ENCODE peak calls at places on chromosome 1, in four cellular contexts. H is ovary; B is fibroblast of villous mesenchyme; Q is CD8-positive, alpha-beta memory T cell. A is an unnamed sample.
A peak's percentile ranks its signal among the peaks of the same experiment; 100 is the strongest.

GRCh38 chr1:162035241-162035640 is 11.6 kb upstream of the OLFML2B start:
- DNase-seq in H (no peak), B (peak; percentile 19), Q (no peak), A (no peak)

GRCh38 chr1:28354121-28354520 is 15.4 kb upstream of the PHACTR4 start:
- DNase-seq in H (no peak), B (peak; percentile 53), Q (no peak), A (no peak)

GRCh38 chr1:40657046-40657445 is 8.4 kb downstream of the RIMS3 start:
- DNase-seq in H (no peak), B (no peak), Q (no peak), A (no peak)

GRCh38 chr1:12511516-12512468 is 106.2 kb downstream of the DHRS3 start:
- DNase-seq in H (no peak), B (peak; percentile 77), Q (no peak), A (no peak)

GRCh38 chr1:8822383-8823294 is 5.2 kb upstream of the RERE start:
- DNase-seq in H (no peak), B (peak; percentile 98), Q (no peak), A (peak; percentile 59)

GRCh38 chr1:79105499-79105898 is 99.0 kb upstream of the ADGRL4 start:
- DNase-seq in H (no peak), B (peak; percentile 2), Q (no peak), A (no peak)

GRCh38 chr1:24912359-24913273 is 17.5 kb downstream of the RUNX3 start:
- DNase-seq in H (no peak), B (no peak), Q (no peak), A (no peak)

GRCh38 chr1:210233216-210233494 is 559 bp downstream of the SERTAD4 start:
- DNase-seq in H (no peak), B (no peak), Q (no peak), A (no peak)

GRCh38 chr1:40898434-40898900 is 36.3 kb upstream of the CITED4 start:
- DNase-seq in H (peak; percentile 23), B (peak; percentile 24), Q (no peak), A (no peak)

GRCh38 chr1:232943679-232944252 is 6.6 kb upstream of the NTPCR start:
- DNase-seq in H (no peak), B (no peak), Q (no peak), A (no peak)

GRCh38 chr1:7536891-7537591 is 234.1 kb upstream of the VAMP3 start:
- DNase-seq in H (no peak), B (no peak), Q (no peak), A (no peak)

GRCh38 chr1:50427086-50427817 is 4.0 kb upstream of the DMRTA2 start:
- DNase-seq in H (no peak), B (no peak), Q (no peak), A (no peak)

GRCh38 chr1:154978360-154978759 is 3.9 kb downstream of the CKS1B start:
- DNase-seq in H (no peak), B (no peak), Q (no peak), A (no peak)

GRCh38 chr1:207033302-207033701 is 746 bp upstream of the C1orf116 start:
- DNase-seq in H (no peak), B (no peak), Q (no peak), A (no peak)

GRCh38 chr1:207034208-207034607 is 1.7 kb upstream of the C1orf116 start:
- DNase-seq in H (no peak), B (no peak), Q (no peak), A (no peak)

GRCh38 chr1:207031016-207031415 is 1.5 kb downstream of the C1orf116 start:
- DNase-seq in H (no peak), B (no peak), Q (no peak), A (no peak)

GRCh38 chr1:207031632-207032258 is 811 bp downstream of the C1orf116 start:
- DNase-seq in H (no peak), B (no peak), Q (no peak), A (no peak)

GRCh38 chr1:207032528-207033017 is at the start of gene C1orf116:
- DNase-seq in H (no peak), B (no peak), Q (no peak), A (no peak)
- H3K4me3 ChIP-seq in H (no peak within 1 kb of the TSS), B (no peak within 1 kb of the TSS), Q (no peak within 1 kb of the TSS), A (no peak within 1 kb of the TSS)

GRCh38 chr1:44354268-44354839 is 703 bp downstream of the ERI3 start:
- DNase-seq in H (no peak), B (peak; percentile 24), Q (no peak), A (no peak)

GRCh38 chr1:44359234-44359937 is 4.3 kb upstream of the ERI3 start:
- DNase-seq in H (no peak), B (no peak), Q (no peak), A (no peak)

GRCh38 chr1:44357710-44358109 is 2.7 kb upstream of the ERI3 start:
- DNase-seq in H (no peak), B (no peak), Q (no peak), A (no peak)

GRCh38 chr1:44354840-44355581 is at the start of gene ERI3:
- DNase-seq in H (peak; percentile 97), B (peak; percentile 98), Q (peak; percentile 94), A (peak; percentile 91)

DNA sequence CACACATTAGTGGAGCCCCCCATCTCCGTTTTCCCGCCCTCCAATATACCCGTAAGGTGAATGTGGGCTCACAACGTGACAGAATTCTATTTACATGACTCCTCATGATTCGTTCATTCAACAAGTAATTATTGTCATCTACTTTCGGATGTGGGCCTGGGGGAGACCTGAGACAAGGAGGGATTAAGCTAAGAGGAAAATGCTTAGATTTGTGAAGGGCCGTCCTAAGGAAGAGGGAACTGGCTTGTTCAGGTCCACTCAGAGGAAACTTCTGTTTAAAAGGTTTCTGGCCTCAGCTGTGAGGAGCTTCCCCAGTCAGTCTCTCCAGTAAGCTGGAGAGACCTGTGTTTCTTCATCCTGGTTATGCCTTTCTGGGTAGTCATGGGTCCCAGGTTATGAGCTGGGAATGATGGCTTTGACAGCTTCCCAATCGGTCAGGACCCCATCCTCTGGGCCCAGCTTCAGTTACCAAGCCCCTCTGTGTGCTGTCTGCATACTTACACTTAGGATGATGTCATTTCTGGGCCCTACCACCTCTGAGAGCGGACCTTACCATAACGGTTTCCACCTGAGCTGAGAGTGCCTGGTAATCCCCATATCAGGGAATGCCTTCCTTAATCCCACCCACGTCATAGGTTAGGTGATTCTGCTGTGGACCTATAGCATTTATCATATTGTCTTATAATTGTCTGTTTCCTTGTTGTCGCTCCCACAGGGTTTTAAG is 687 bp upstream of the ERI3 start:
- DNase-seq in H (no peak), B (no peak), Q (no peak), A (no peak)
- H3K4me3 ChIP-seq in H (peak overlapping the region; percentile 4), B (peak overlapping the region; percentile 80), Q (peak overlapping the region; percentile 24), A (peak overlapping the region; percentile 42)

DNA sequence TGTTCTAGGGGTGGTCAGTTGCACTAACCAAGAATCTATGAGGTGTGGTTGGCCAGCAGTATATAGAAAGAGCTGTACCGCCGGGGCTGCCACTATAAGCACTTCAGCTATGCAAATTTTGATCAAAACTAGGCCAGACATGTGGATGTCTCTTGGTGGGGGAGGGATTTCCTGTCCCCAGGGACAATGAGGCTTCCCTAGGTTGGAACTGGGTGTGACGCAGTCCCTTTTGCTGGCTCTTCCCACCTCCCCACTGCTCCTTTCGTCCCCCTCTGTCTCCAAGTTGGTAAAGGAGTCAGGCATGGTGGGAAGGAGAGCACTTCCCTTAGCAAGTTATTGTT is 13.6 kb downstream of the SDCCAG8 start:
- DNase-seq in H (no peak), B (no peak), Q (no peak), A (no peak)
- H3K4me3 ChIP-seq in H (no peak overlapping the region), B (no peak overlapping the region), Q (no peak overlapping the region), A (no peak overlapping the region)

GRCh38 chr1:186514367-186514766 is 53.5 kb upstream of the PDC start:
- DNase-seq in H (no peak), B (no peak), Q (no peak), A (no peak)
- H3K4me3 ChIP-seq in H (no peak overlapping the region), B (no peak overlapping the region), Q (no peak overlapping the region), A (no peak overlapping the region)

GRCh38 chr1:44033756-44034155 is 2.5 kb upstream of the SLC6A9 start:
- DNase-seq in H (no peak), B (no peak), Q (no peak), A (no peak)

GRCh38 chr1:44033041-44033575 is 1.8 kb upstream of the SLC6A9 start:
- DNase-seq in H (no peak), B (no peak), Q (no peak), A (no peak)

GRCh38 chr1:44031051-44031899 is at the start of gene SLC6A9:
- DNase-seq in H (peak; percentile 69), B (peak; percentile 88), Q (peak; percentile 46), A (peak; percentile 70)

GRCh38 chr1:44030606-44031050 is 634 bp downstream of the SLC6A9 start:
- DNase-seq in H (peak; percentile 58), B (peak; percentile 39), Q (no peak), A (no peak)

GRCh38 chr1:44031900-44032817 is 897 bp upstream of the SLC6A9 start:
- DNase-seq in H (no peak), B (no peak), Q (no peak), A (no peak)
- H3K4me3 ChIP-seq in H (peak overlapping the region; percentile 63), B (peak overlapping the region; percentile 87), Q (no peak overlapping the region), A (peak overlapping the region; percentile 84)

GRCh38 chr1:16017076-16017460 is 775 bp downstream of the HSPB7 start:
- DNase-seq in H (peak; percentile 50), B (no peak), Q (no peak), A (no peak)

GRCh38 chr1:16017461-16018303 is at the start of gene HSPB7:
- DNase-seq in H (peak; percentile 89), B (peak; percentile 84), Q (no peak), A (no peak)

GRCh38 chr1:16018749-16019515 is 1.1 kb upstream of the HSPB7 start:
- DNase-seq in H (no peak), B (no peak), Q (no peak), A (no peak)

GRCh38 chr1:16019580-16020277 is 1.9 kb upstream of the HSPB7 start:
- DNase-seq in H (no peak), B (no peak), Q (no peak), A (no peak)

GRCh38 chr1:16018308-16018707 is 465 bp upstream of the HSPB7 start:
- DNase-seq in H (no peak), B (peak; percentile 16), Q (no peak), A (no peak)
- H3K4me3 ChIP-seq in H (no peak overlapping the region), B (no peak overlapping the region), Q (no peak overlapping the region), A (no peak overlapping the region)